ENCODE peak calls at places on chromosomes 2 and 18, in five cellular contexts. U, A, V, N and H are unnamed samples.

GRCh38 chr2:71393216-71393615 is 60.1 kb upstream of the DYSF start:
- DNase-seq in U (no peak), N (no peak), V (no peak), A (no peak), H (no peak)

GRCh38 chr18:72762505-72763122 is 105.2 kb downstream of the NETO1 start:
- DNase-seq in N (peak; percentile 18), U (peak; percentile 27), A (peak; percentile 32), V (peak; percentile 6), H (no peak)

GRCh38 chr18:78920436-78921138 is 59.0 kb upstream of the SALL3 start:
- DNase-seq in U (no peak), N (no peak), A (no peak), V (no peak), H (no peak)

GRCh38 chr2:149427371-149427770 is 97.0 kb downstream of the LYPD6 start:
- DNase-seq in U (no peak), A (no peak), V (no peak), N (no peak), H (no peak)

GRCh38 chr18:62919109-62919838 is 203.9 kb downstream of the PHLPP1 start:
- DNase-seq in A (no peak), V (no peak), U (no peak), N (no peak), H (no peak)

GRCh38 chr2:128789776-128790455 is 471.2 kb upstream of the HS6ST1 start:
- DNase-seq in A (no peak), U (no peak), V (no peak), N (no peak), H (no peak)

GRCh38 chr2:224626735-224627134 is 41.6 kb upstream of the CUL3 start:
- DNase-seq in V (no peak), A (no peak), N (no peak), U (no peak), H (no peak)

GRCh38 chr2:111205774-111206173 is 85.1 kb downstream of the BCL2L11 start:
- DNase-seq in V (no peak), A (no peak), U (no peak), N (no peak), H (no peak)

GRCh38 chr2:239215136-239215925 is 185.5 kb downstream of the HDAC4 start:
- DNase-seq in A (no peak), V (no peak), N (no peak), U (no peak), H (peak; percentile 10)

DNA sequence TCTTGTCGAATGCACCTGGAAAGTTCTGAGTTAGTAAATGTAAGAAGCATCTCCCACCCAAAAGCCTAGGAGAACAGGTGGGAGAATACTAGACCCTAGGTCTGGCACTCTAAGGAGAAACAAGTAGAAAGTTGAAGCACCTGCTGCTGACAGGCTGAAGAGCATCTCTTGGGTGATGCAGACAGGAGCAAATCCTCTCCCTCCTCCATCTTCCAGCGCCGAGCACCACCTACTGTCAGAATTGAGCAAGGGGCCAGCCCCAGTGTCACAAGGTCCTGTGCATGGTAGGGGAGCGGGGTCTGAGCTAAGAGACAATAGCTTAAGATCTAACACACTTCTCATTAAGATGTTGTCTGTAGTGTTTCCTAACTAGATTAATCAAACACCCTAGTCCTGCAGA is 52.9 kb downstream of the HK2 start:
- DNase-seq in A (no peak), V (no peak), U (no peak), N (no peak), H (no peak)
- TF ChIP-seq CTCF in A (no peak), V (no peak), U (no peak), N (no peak), H (no peak)

DNA sequence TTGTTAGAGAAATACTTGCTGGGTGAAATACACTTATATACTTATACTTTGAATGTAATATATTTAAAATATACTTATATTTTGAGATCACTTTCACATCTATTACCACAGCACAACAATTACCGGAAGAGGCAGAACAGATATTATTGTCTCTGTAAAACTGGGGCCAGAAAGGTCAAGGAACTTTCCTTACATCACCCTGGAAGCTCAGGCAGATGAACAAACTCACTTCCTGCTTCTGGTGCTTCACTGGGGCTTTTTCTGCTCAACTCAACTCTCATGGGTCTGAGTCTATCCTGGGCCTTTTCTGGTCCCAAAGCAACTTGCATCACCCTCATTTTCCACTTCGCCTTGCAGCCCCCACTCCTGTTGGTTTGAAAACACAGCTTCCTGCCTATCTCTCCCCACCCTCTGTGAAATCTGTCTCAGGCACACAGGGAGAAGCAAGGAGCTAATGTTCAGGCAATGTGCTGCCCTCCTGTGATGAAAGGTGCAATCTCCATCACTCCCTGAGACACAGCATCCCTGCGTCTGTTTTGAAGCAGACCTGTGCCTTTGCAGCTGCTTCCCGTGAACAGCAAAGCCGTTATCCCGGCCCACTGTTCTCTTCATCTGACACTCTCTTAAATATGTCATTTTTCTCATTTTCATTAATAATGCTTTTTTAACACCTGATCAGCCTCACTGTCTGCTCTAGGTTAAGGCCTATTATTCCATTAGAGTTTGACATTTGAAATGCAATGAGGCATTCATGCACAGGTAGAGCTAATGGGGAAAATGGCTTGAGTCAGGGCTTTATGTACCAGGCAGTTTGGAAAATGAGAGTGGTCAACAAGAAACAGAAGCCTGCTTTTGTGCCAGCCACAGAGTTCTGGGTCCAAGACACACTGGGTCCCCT is 251.9 kb upstream of the CHAC2 start:
- DNase-seq in U (no peak), V (no peak), A (peak; percentile 6), N (no peak), H (no peak)
- TF ChIP-seq CTCF in U (no peak), V (no peak), A (no peak), N (no peak), H (no peak)

GRCh38 chr18:60684843-60685513 is 312.4 kb upstream of the MC4R start:
- DNase-seq in N (no peak), U (no peak), V (no peak), A (no peak), H (no peak)
- TF ChIP-seq CTCF in N (peak; percentile 68), U (peak; percentile 59), V (peak; percentile 31), A (peak; percentile 41), H (peak; percentile 71)

GRCh38 chr2:199680482-199680881 is 170.5 kb downstream of the FTCDNL1 start:
- DNase-seq in U (no peak), V (no peak), A (no peak), N (no peak), H (no peak)

GRCh38 chr2:199685669-199686068 is 165.3 kb downstream of the FTCDNL1 start:
- DNase-seq in V (no peak), A (no peak), U (no peak), N (no peak), H (no peak)

GRCh38 chr2:199684168-199684567 is 166.8 kb downstream of the FTCDNL1 start:
- DNase-seq in N (no peak), A (no peak), U (no peak), V (no peak), H (no peak)

GRCh38 chr2:199684832-199685231 is 166.2 kb downstream of the FTCDNL1 start:
- DNase-seq in A (no peak), U (no peak), N (no peak), V (no peak), H (no peak)

GRCh38 chr2:199682001-199682400 is 169.0 kb downstream of the FTCDNL1 start:
- DNase-seq in A (no peak), N (no peak), U (no peak), V (no peak), H (no peak)
- TF ChIP-seq CTCF in A (no peak), N (no peak), U (no peak), V (peak; percentile 5), H (no peak)

GRCh38 chr2:14903709-14904374 is 271.3 kb downstream of the LRATD1 start:
- DNase-seq in N (peak; percentile 60), A (peak; percentile 51), V (peak; percentile 59), U (peak; percentile 78), H (peak; percentile 70)
- TF ChIP-seq CTCF in N (peak; percentile 70), A (peak; percentile 44), V (peak; percentile 99), U (peak; percentile 99), H (peak; percentile 88)

GRCh38 chr2:135095591-135095990 is 43.5 kb downstream of the RAB3GAP1 start:
- DNase-seq in N (no peak), A (no peak), U (no peak), V (no peak), H (no peak)
- TF ChIP-seq CTCF in N (no peak), A (no peak), U (no peak), V (no peak), H (no peak)